ENCODE peak calls at places on chromosome 4, in seven cellular contexts. T is occipital lobe; V is activated CD4-positive, alpha-beta T cell treated with anti-CD3 and anti-CD28 coated beads, Interleukin-2, amount 10 ng/mL, durations not matched to agents 7 days and 5 days; M is NCI-H2171 treated with DMSO at 0.1 percent for 48 hours; C is ACHN; K is left kidney; E is progenitor cell of endocrine pancreas. J is an unnamed sample.
A peak's percentile ranks its signal among the peaks of the same experiment; 100 is the strongest.

GRCh38 chr4:161936625-161937133 is 227.1 kb downstream of the FSTL5 start:
- DNase-seq in T (no peak), V (no peak), M (no peak), C (no peak), K (no peak), E (no peak), J (no peak)

GRCh38 chr4:186554485-186554884 is 882 bp downstream of the MTNR1A start:
- DNase-seq in T (no peak), V (no peak), M (no peak), C (peak; percentile 39), K (peak; percentile 78), E (no peak), J (no peak)

GRCh38 chr4:112860731-112861377 is 188.6 kb upstream of the ANK2 start:
- DNase-seq in T (no peak), V (no peak), M (no peak), C (no peak), K (peak; percentile 7), E (no peak), J (no peak)

GRCh38 chr4:31701256-31701655 is 981.1 kb downstream of the PCDH7 start:
- DNase-seq in T (no peak), V (no peak), M (no peak), C (no peak), K (no peak), E (no peak), J (no peak)

GRCh38 chr4:83054928-83055327 is 19.9 kb downstream of the COPS4 start:
- DNase-seq in T (no peak), V (peak; percentile 43), M (no peak), C (peak; percentile 28), K (peak; percentile 10), E (no peak), J (no peak)

GRCh38 chr4:94458682-94459081 is 6.9 kb downstream of the PDLIM5 start:
- DNase-seq in T (no peak), V (no peak), M (no peak), C (no peak), K (peak; percentile 29), E (no peak), J (no peak)

GRCh38 chr4:145619639-145619996 is 433 bp downstream of the MMAA start:
- DNase-seq in T (no peak), V (peak; percentile 70), M (peak; percentile 58), C (peak; percentile 93), K (peak; percentile 89), E (no peak), J (no peak)

GRCh38 chr4:85725727-85726170 is 250.8 kb downstream of the ARHGAP24 start:
- DNase-seq in T (no peak), V (no peak), M (no peak), C (no peak), K (peak; percentile 24), E (no peak), J (no peak)

GRCh38 chr4:186216465-186217024 is 10.8 kb upstream of the KLKB1 start:
- DNase-seq in T (no peak), V (no peak), M (peak; percentile 22), C (no peak), K (peak; percentile 12), E (no peak), J (no peak)

J was measured in posterior cingulate gyrus.